ENCODE peak calls at places on chromosomes 11 and 22, in six cellular contexts. S is HepG2, X is SK-N-SH, D is H1, A is GM12878, J is K562. Z is an unnamed sample.

GRCh38 chr11:76889414-76889975 is 28.8 kb downstream of the ACER3 start:
- DNase-seq in S (peak), X (no peak), D (no peak), A (no peak), J (no peak), Z (no peak)

GRCh38 chr11:94975599-94975998 is 2.1 kb downstream of the KDM4D start:
- DNase-seq in S (no peak), X (no peak), D (no peak), A (no peak), J (no peak), Z (no peak)

GRCh38 chr11:133122260-133122659 is 410.0 kb downstream of the OPCML start:
- DNase-seq in S (no peak), X (no peak), D (no peak), A (no peak), J (no peak), Z (no peak)

GRCh38 chr11:106305458-106305857 is 228.0 kb downstream of the AASDHPPT start:
- DNase-seq in S (no peak), X (no peak), D (no peak), A (no peak), J (no peak), Z (no peak)

GRCh38 chr11:66727282-66727882 is 1.6 kb downstream of the SPTBN2 start:
- DNase-seq in S (no peak), X (peak), D (peak), A (no peak), J (peak), Z (peak)

GRCh38 chr11:111064118-111064517 is 181.4 kb upstream of the POU2AF2 start:
- DNase-seq in S (no peak), X (no peak), D (no peak), A (no peak), J (no peak), Z (no peak)

GRCh38 chr11:98183034-98183433 is 837.7 kb upstream of the CNTN5 start:
- DNase-seq in S (no peak), X (no peak), D (no peak), A (no peak), J (peak), Z (no peak)

GRCh38 chr11:19073454-19074415 is 13.2 kb upstream of the MRGPRX2 start:
- DNase-seq in S (no peak), X (no peak), D (peak), A (no peak), J (no peak), Z (no peak)

GRCh38 chr11:130023204-130023603 is 20.6 kb upstream of the PRDM10 start:
- DNase-seq in S (peak), X (no peak), D (no peak), A (peak), J (no peak), Z (no peak)

GRCh38 chr11:79762271-79762935 is 321.6 kb upstream of the TENM4 start:
- DNase-seq in S (peak), X (no peak), D (no peak), A (no peak), J (no peak), Z (peak)

GRCh38 chr22:50628543-50629134 is 687 bp upstream of the ARSA start:
- DNase-seq in S (no peak), X (no peak), D (no peak), A (no peak), J (no peak), Z (no peak)

GRCh38 chr11:65942531-65942930 is 2.7 kb upstream of the TSGA10IP start:
- DNase-seq in S (no peak), X (no peak), D (no peak), A (no peak), J (no peak), Z (no peak)

GRCh38 chr11:61256710-61257482 is 15.9 kb downstream of the PGA5 start:
- DNase-seq in S (no peak), X (no peak), D (no peak), A (no peak), J (no peak), Z (no peak)

GRCh38 chr11:3807856-3808845 is at the start of gene PGAP2:
- DNase-seq in S (peak), X (peak), D (peak), A (no peak), J (peak), Z (peak)

GRCh38 chr11:125305346-125305745 is 140.8 kb downstream of the PKNOX2 start:
- DNase-seq in S (no peak), X (no peak), D (no peak), A (no peak), J (no peak), Z (no peak)

GRCh38 chr22:45631140-45631539 is 40.5 kb upstream of the ATXN10 start:
- DNase-seq in S (no peak), X (no peak), D (peak), A (no peak), J (no peak), Z (no peak)

GRCh38 chr22:37419916-37420655 is 7.2 kb downstream of the ELFN2 start:
- DNase-seq in S (no peak), X (peak), D (peak), A (no peak), J (peak), Z (no peak)

GRCh38 chr11:88799749-88800500 is 265.9 kb downstream of the GRM5 start:
- DNase-seq in S (no peak), X (no peak), D (no peak), A (no peak), J (no peak), Z (no peak)

GRCh38 chr11:85774256-85775097 is 36.5 kb downstream of the SYTL2 start:
- DNase-seq in S (no peak), X (no peak), D (no peak), A (no peak), J (no peak), Z (no peak)

GRCh38 chr22:22087854-22088657 is 105.5 kb upstream of the TOP3B start:
- DNase-seq in S (peak), X (no peak), D (no peak), A (no peak), J (no peak), Z (no peak)

GRCh38 chr11:66820381-66820780 is 22.9 kb upstream of the RCE1 start:
- DNase-seq in S (no peak), X (no peak), D (no peak), A (no peak), J (no peak), Z (no peak)

GRCh38 chr11:32386770-32387377 is 48.5 kb downstream of the WT1 start:
- DNase-seq in S (no peak), X (peak), D (no peak), A (no peak), J (peak), Z (no peak)

DNA sequence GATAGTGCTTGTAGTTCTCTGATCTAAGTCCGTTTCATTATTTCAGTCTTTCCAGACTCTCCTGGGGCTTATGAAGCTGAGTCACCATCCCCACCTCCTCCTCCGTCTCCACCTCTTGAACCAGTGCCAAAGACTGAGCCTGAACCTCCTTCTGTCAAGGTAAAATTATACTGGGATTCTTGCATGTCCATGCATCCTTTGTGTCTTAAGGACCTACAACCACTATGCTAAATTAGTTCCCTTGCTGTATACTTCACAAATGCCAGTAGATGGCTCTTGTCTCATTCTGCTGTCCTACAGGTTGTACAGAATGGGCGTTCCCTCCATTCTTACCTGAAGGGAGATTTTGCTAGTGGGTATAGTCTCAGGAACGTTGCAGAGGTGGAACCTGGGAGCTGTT is 42.2 kb downstream of the POLD3 start:
- DNase-seq in S (peak), X (no peak), D (no peak), A (no peak), J (peak), Z (peak)
- TF ChIP-seq CTCF in S (peak), X (peak), D (peak), A (no peak), J (peak), Z (peak)

GRCh38 chr11:120037111-120037510 is 100.8 kb downstream of the TRIM29 start:
- DNase-seq in S (no peak), X (no peak), D (no peak), A (no peak), J (no peak), Z (no peak)

GRCh38 chr11:120035756-120036155 is 102.2 kb downstream of the TRIM29 start:
- DNase-seq in S (no peak), X (no peak), D (peak), A (no peak), J (no peak), Z (no peak)

GRCh38 chr11:120039031-120039430 is 98.9 kb downstream of the TRIM29 start:
- DNase-seq in S (no peak), X (no peak), D (peak), A (no peak), J (no peak), Z (no peak)

GRCh38 chr11:120043323-120043945 is 94.5 kb downstream of the TRIM29 start:
- DNase-seq in S (no peak), X (no peak), D (peak), A (no peak), J (no peak), Z (no peak)

DNA sequence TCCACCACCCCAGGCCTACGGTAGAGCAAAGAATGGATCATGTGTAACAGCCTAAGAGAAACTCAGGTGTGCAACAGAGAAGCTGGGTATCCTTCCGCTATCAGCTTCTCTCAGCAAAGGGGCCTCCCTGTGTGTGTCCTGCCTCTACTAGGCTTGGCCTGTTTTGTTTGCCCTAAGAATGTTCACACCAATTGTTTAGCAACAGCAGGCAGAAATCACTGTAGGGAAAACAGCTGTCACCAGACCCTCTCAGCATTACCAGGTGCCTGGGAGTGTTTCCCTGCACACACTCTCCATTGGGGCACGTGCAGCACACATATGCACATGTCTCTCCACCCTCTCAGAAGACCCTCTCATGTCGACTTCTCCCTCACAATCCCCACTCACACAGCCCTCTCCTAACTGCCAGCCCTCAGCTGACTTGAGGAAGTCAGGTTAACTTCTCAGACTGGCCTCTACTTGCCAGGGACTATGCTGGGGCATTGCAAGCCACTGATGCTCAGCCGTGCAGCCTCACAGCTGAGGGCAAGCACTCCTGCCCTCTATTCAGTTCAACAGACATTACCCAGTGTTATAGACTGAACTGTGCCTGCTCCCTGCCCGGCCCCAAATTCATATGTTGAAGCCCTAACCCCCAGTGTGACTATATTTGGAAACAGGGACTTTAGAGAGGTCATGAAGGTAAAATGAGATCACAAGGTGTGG is 97.6 kb downstream of the TRIM29 start:
- DNase-seq in S (no peak), X (no peak), D (peak), A (no peak), J (no peak), Z (no peak)
- TF ChIP-seq RAD21 in S (no peak), X (no peak), D (no peak), A (no peak), J (no peak), Z (no peak)

GRCh38 chr11:69280994-69281393 is 13.0 kb upstream of the MYEOV start:
- DNase-seq in S (no peak), X (no peak), D (no peak), A (no peak), J (no peak), Z (peak)
- TF ChIP-seq EP300 in S (no peak), X (no peak), D (no peak), A (no peak), J (no peak), Z (no peak)

DNA sequence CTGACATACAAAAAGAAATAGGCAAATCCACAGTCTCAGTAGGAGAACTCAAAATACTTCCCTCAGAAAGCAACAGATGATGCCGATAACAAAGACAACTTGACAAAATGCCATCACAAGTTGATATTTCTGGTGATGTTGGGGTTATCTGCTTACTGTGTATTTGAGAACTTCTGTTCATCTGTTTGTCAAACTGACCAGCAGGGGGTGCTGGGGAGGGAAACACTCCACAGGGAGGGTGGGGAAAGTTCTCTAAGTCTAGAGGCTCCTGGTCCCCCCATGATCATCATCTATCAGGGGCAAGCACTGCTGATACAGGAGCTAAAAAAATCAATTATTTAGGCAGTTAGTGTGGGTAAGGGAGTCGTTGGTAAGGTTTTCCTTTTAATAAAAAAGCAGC is 19.2 kb downstream of the GLYATL1 start:
- DNase-seq in S (peak), X (peak), D (peak), A (peak), J (peak), Z (no peak)
- TF ChIP-seq CTCF in S (peak), X (peak), D (peak), A (peak), J (peak), Z (no peak)

GRCh38 chr11:102318469-102318868 is 1.2 kb downstream of the BIRC3 start:
- DNase-seq in S (no peak), X (no peak), D (no peak), A (no peak), J (no peak), Z (peak)
- TF ChIP-seq RAD21 in S (no peak), X (no peak), D (no peak), A (peak), J (no peak), Z (peak)

DNA sequence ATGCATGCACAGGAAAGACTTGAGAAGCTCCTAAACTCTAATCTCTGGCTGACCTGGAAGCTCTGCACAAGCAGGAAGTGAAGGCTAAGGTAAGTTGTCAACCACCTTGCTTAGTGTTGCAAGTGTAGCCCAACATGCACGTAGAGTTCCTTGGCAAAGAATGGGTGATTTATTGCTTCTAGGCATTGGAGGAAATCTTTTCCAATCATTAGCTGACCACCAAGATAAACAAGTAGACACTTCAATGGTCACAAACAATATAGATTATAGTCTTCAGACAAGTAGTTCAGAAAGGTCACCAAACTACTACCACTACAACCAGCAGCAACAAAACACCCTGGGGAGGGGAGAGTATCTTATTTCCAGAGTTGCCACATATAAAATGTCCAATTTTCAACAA is 105.6 kb downstream of the STK33 start:
- DNase-seq in S (no peak), X (no peak), D (no peak), A (no peak), J (no peak), Z (no peak)
- TF ChIP-seq EP300 in S (no peak), X (no peak), D (no peak), A (no peak), J (no peak), Z (no peak)

Z was measured in A549.